ENCODE peak calls at places on chromosomes 3 and 15, in six cellular contexts. Y, F, P, O, U and Z are unnamed samples.

GRCh38 chr3:124059580-124059979 is 67.7 kb upstream of the ROPN1 start:
- DNase-seq in Y (no peak), F (no peak), P (peak; percentile 6), O (no peak), U (no peak), Z (no peak)

GRCh38 chr3:30597131-30597768 is 9.2 kb upstream of the TGFBR2 start:
- DNase-seq in Y (no peak), F (no peak), P (peak; percentile 82), O (no peak), U (no peak), Z (no peak)

GRCh38 chr3:71425491-71426071 is 157.9 kb downstream of the FOXP1 start:
- DNase-seq in Y (no peak), F (no peak), P (peak; percentile 50), O (no peak), U (no peak), Z (no peak)

GRCh38 chr3:150135321-150135721 is 164.6 kb upstream of the PFN2 start:
- DNase-seq in Y (no peak), F (no peak), P (no peak), O (no peak), U (no peak), Z (no peak)

GRCh38 chr3:45958333-45958791 is 15.1 kb downstream of the CXCR6 start:
- DNase-seq in Y (no peak), F (no peak), P (peak; percentile 22), O (no peak), U (no peak), Z (no peak)

GRCh38 chr3:49805884-49806701 is 3.0 kb downstream of the INKA1 start:
- DNase-seq in Y (no peak), F (no peak), P (no peak), O (peak; percentile 45), U (peak; percentile 70), Z (no peak)

GRCh38 chr15:69624816-69625215 is 172.2 kb downstream of the RPLP1 start:
- DNase-seq in Y (no peak), F (no peak), P (no peak), O (no peak), U (no peak), Z (no peak)

GRCh38 chr3:179921500-179921899 is 115.2 kb downstream of the PEX5L start:
- DNase-seq in Y (no peak), F (no peak), P (peak; percentile 13), O (no peak), U (no peak), Z (no peak)

GRCh38 chr3:16481570-16481897 is 32.0 kb downstream of the RFTN1 start:
- DNase-seq in Y (no peak), F (no peak), P (no peak), O (no peak), U (no peak), Z (no peak)

GRCh38 chr15:28953573-28954195 is 67.9 kb downstream of the APBA2 start:
- DNase-seq in Y (no peak), F (no peak), P (no peak), O (no peak), U (no peak), Z (no peak)